ENCODE peak calls at places on chromosomes 12 and 14, in six cellular contexts. P, S, Z, G, M and K are unnamed samples.

GRCh38 chr12:3973269-3973884 is 100.2 kb upstream of the PARP11 start:
- DNase-seq in P (no peak), S (no peak), Z (no peak), G (no peak), M (no peak), K (no peak)

GRCh38 chr14:83280719-83281118 is 1747.1 kb upstream of the SEL1L start:
- DNase-seq in P (no peak), S (no peak), Z (no peak), G (peak), M (no peak), K (no peak)

GRCh38 chr14:102580552-102581110 is 11.8 kb upstream of the RCOR1 start:
- DNase-seq in P (no peak), S (no peak), Z (no peak), G (no peak), M (no peak), K (no peak)

GRCh38 chr14:23539867-23540469 is 11.6 kb downstream of the ZFHX2 start:
- DNase-seq in P (no peak), S (no peak), Z (no peak), G (no peak), M (no peak), K (no peak)

GRCh38 chr12:48423200-48423599 is 49.2 kb upstream of the ANP32D start:
- DNase-seq in P (no peak), S (no peak), Z (no peak), G (no peak), M (no peak), K (no peak)

GRCh38 chr12:24902521-24903304 is 46.2 kb downstream of the BCAT1 start:
- DNase-seq in P (no peak), S (no peak), Z (peak), G (peak), M (no peak), K (no peak)

GRCh38 chr12:108477881-108478259 is 37.2 kb upstream of the FICD start:
- DNase-seq in P (no peak), S (no peak), Z (no peak), G (no peak), M (no peak), K (no peak)

GRCh38 chr14:32824195-32824594 is 114.5 kb upstream of the NPAS3 start:
- DNase-seq in P (no peak), S (no peak), Z (no peak), G (no peak), M (no peak), K (peak)

GRCh38 chr14:101979666-101980065 is 15.3 kb downstream of the DYNC1H1 start:
- DNase-seq in P (no peak), S (no peak), Z (no peak), G (no peak), M (no peak), K (no peak)

GRCh38 chr12:18723752-18724151 is 14.1 kb downstream of the PLCZ1 start:
- DNase-seq in P (no peak), S (peak), Z (no peak), G (no peak), M (no peak), K (no peak)

GRCh38 chr14:89881839-89882238 is 72.7 kb downstream of the EFCAB11 start:
- DNase-seq in P (no peak), S (no peak), Z (no peak), G (no peak), M (no peak), K (no peak)

GRCh38 chr12:93686572-93687365 is 9.6 kb downstream of the CRADD start:
- DNase-seq in P (no peak), S (no peak), Z (no peak), G (no peak), M (no peak), K (no peak)

GRCh38 chr14:60648934-60649814 is at the start of gene SIX1:
- DNase-seq in P (peak), S (no peak), Z (peak), G (peak), M (peak), K (peak)

GRCh38 chr12:6839482-6840201 is 1.1 kb upstream of the GNB3 start:
- DNase-seq in P (no peak), S (no peak), Z (no peak), G (no peak), M (no peak), K (no peak)

GRCh38 chr14:69247691-69248440 is 12.1 kb upstream of the GALNT16 start:
- DNase-seq in P (no peak), S (no peak), Z (no peak), G (no peak), M (no peak), K (no peak)

GRCh38 chr12:42447371-42447786 is 121.4 kb downstream of the PPHLN1 start:
- DNase-seq in P (no peak), S (no peak), Z (no peak), G (no peak), M (no peak), K (no peak)

GRCh38 chr12:28582687-28583376 is 392.6 kb downstream of the CCDC91 start:
- DNase-seq in P (no peak), S (no peak), Z (no peak), G (no peak), M (no peak), K (no peak)

GRCh38 chr14:70894868-70895267 is 12.4 kb upstream of the PCNX1 start:
- DNase-seq in P (no peak), S (no peak), Z (no peak), G (no peak), M (no peak), K (no peak)

GRCh38 chr14:69532561-69533335 is 41.9 kb downstream of the CCDC177 start:
- DNase-seq in P (no peak), S (no peak), Z (no peak), G (no peak), M (no peak), K (no peak)

GRCh38 chr12:85557850-85558249 is 277.8 kb downstream of the ALX1 start:
- DNase-seq in P (no peak), S (no peak), Z (no peak), G (no peak), M (no peak), K (no peak)